ENCODE peak calls at places on chromosomes 5 and 9, in nine cellular contexts. U is B cell, W is GM12878, I is RWPE1, J is AG04450, D is stomach, F is AG09309, G is dorsolateral prefrontal cortex, R is MCF 10A. Q is an unnamed sample.

GRCh38 chr9:76817489-76817888 is 53.3 kb downstream of the PCA3 start:
- DNase-seq in U (no peak), W (no peak), I (peak), J (peak), D (no peak), F (peak), G (no peak), R (peak), Q (no peak)

GRCh38 chr9:93091453-93092081 is 4.5 kb upstream of the CARD19 start:
- DNase-seq in U (no peak), W (peak), I (peak), J (peak), D (no peak), F (no peak), G (peak), R (peak), Q (peak)

GRCh38 chr9:86846679-86847078 is 100.6 kb downstream of the GAS1 start:
- DNase-seq in U (no peak), W (no peak), I (no peak), J (peak), D (no peak), F (no peak), G (no peak), R (no peak), Q (no peak)

GRCh38 chr5:146565764-146566163 is 49.8 kb upstream of the GPR151 start:
- DNase-seq in U (no peak), W (no peak), I (peak), J (peak), D (peak), F (peak), G (peak), R (peak), Q (peak)

GRCh38 chr9:126643945-126644527 is 30.3 kb downstream of the LMX1B start:
- DNase-seq in U (no peak), W (no peak), I (no peak), J (no peak), D (no peak), F (no peak), G (no peak), R (no peak), Q (peak)

GRCh38 chr5:124783794-124784193 is 37.4 kb upstream of the ZNF608 start:
- DNase-seq in U (no peak), W (no peak), I (no peak), J (no peak), D (no peak), F (peak), G (no peak), R (peak), Q (no peak)

GRCh38 chr5:160181965-160182622 is 47.2 kb upstream of the FABP6 start:
- DNase-seq in U (no peak), W (no peak), I (peak), J (no peak), D (no peak), F (no peak), G (no peak), R (no peak), Q (peak)

GRCh38 chr5:157816682-157817268 is 42.2 kb downstream of the CLINT1 start:
- DNase-seq in U (no peak), W (no peak), I (peak), J (no peak), D (no peak), F (no peak), G (no peak), R (peak), Q (no peak)

GRCh38 chr5:2300421-2300820 is 417.7 kb upstream of the IRX4 start:
- DNase-seq in U (no peak), W (no peak), I (no peak), J (no peak), D (no peak), F (no peak), G (no peak), R (no peak), Q (no peak)

GRCh38 chr5:31029925-31030324 is 163.6 kb upstream of the CDH6 start:
- DNase-seq in U (no peak), W (no peak), I (no peak), J (no peak), D (no peak), F (no peak), G (no peak), R (no peak), Q (no peak)
- TF ChIP-seq CTCF in U (no peak), W (no peak), I (no peak), J (no peak), D (no peak), F (no peak), G (no peak), R (no peak), Q (no peak)

DNA sequence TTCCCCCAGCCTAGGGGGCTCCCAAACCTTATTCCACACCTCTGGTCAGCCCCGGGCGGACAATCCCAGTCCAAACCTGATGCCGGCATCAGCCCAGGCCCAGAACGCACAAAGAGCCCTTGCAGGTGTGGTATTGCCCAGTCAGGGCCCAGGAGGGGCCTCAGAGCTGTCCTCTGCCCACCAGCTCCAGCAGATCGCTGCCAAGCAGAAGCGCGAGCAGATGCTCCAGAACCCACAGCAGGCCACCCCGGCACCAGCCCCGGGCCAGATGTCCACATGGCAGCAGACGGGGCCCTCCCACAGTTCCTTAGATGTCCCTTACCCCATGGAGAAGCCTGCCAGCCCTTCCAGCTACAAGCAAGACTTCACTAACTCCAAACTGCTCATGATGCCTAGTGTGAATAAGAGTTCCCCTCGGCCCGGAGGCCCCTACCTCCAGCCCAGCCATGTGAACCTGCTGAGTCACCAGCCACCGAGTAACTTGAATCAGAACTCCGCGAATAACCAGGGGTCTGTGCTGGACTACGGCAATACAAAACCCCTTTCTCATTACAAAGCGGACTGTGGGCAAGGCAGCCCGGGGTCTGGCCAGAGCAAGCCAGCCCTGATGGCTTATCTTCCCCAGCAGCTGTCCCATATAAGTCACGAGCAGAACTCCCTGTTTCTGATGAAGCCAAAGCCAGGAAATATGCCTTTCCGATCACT is 27.6 kb upstream of the LTC4S start:
- DNase-seq in U (no peak), W (no peak), I (no peak), J (no peak), D (no peak), F (no peak), G (peak), R (no peak), Q (no peak)
- TF ChIP-seq CTCF in U (no peak), W (no peak), I (no peak), J (no peak), D (no peak), F (no peak), G (no peak), R (no peak), Q (no peak)

DNA sequence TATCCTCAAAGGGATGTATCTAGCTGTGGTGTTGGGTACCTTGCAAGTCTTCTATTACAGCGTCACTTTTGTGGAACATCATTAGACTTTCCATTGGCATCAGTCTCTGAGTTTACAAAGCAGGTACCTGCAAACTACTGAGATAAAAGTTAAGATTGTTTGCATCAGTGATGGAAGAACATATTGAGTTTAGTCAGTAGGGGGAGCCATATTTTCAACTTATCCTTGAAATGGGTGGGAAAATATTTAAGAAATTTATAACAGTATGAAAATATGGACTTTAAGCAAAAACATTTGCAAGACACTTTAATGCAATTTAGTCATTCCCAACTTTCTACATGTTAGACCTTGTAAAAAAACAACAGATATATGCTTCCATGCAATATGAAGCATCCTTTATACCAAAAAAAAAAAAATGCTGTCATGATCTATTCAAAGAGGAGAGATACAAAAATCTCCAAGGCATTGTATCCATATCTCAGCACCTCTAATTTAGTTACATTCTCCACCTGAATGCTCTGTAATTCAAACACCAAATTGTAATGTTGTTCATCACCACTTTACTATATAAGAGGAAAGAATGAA is 98.6 kb upstream of the ADAMTS19 start:
- DNase-seq in U (no peak), W (no peak), I (no peak), J (no peak), D (no peak), F (no peak), G (no peak), R (peak), Q (no peak)
- TF ChIP-seq CTCF in U (no peak), W (peak), I (peak), J (peak), D (no peak), F (peak), G (peak), R (peak), Q (peak)

DNA sequence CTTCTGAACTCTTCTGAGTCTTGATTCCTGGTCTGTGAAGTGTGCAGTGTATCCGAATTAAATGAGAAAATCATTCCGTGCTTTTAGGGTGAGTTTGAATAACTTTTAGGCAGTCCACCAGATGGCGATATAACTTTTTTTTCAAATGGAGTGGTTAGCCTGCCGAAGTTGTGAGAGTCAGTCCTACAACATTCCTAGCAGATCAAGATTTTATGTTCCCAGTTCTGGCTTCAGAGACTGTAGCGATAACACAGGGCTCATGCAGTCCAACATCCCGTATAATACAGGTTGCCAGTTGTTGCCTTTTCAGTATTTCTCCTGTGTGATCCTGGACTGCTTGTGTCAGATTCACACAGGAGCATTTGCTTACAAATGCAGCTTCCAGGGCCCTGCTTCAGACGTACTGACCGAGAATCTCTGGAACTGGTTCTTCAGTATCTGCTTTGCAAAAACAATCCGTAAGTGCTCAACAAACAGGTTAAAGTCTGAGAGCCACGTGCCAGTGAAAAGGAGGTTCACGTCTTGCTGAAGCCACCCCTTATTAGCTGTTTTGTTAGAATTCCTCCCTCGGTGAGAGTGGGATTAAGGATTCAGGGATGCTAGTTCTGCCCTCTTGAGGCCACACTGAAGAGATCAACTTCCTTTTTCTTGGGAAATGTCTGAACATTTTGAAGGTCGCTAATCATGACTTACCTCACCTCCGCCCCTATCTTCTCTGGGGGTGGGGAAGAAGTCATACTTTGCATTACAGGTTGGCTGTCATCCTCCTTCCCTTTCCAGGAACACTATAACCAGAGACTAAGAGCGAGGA is 22.8 kb downstream of the SMIM3 start:
- DNase-seq in U (no peak), W (no peak), I (peak), J (no peak), D (no peak), F (no peak), G (no peak), R (peak), Q (peak)
- TF ChIP-seq CTCF in U (peak), W (peak), I (peak), J (peak), D (peak), F (peak), G (peak), R (peak), Q (peak)